ENCODE peak calls at places on chromosomes 12 and 14, in six cellular contexts. M is A549, W is K562, L is endothelial cell of umbilical vein, A is HepG2, H is GM12878. Q is an unnamed sample.

GRCh38 chr12:116962197-116962596 is 51.4 kb downstream of the FBXW8 start:
- DNase-seq in M (no peak), W (no peak), L (no peak), A (no peak), H (no peak), Q (peak)

GRCh38 chr12:57191410-57191809 is 25.2 kb upstream of the NXPH4 start:
- DNase-seq in M (no peak), W (no peak), L (no peak), A (no peak), H (no peak), Q (no peak)

GRCh38 chr12:120041386-120042231 is 52.6 kb downstream of the BICDL1 start:
- DNase-seq in M (no peak), W (no peak), L (no peak), A (peak), H (no peak), Q (no peak)

GRCh38 chr12:388547-389137 is 478 bp downstream of the KDM5A start:
- DNase-seq in M (peak), W (peak), L (peak), A (no peak), H (no peak), Q (peak)

GRCh38 chr14:72619881-72620280 is 274.0 kb downstream of the DPF3 start:
- DNase-seq in M (no peak), W (no peak), L (no peak), A (no peak), H (no peak), Q (no peak)

GRCh38 chr14:28599191-28599590 is 167.4 kb upstream of the FOXG1 start:
- DNase-seq in M (no peak), W (no peak), L (no peak), A (no peak), H (no peak), Q (no peak)

GRCh38 chr12:9223830-9224229 is 15.6 kb upstream of the PZP start:
- DNase-seq in M (no peak), W (no peak), L (no peak), A (no peak), H (no peak), Q (no peak)

GRCh38 chr12:107844312-107844921 is 69.9 kb downstream of the ASCL4 start:
- DNase-seq in M (no peak), W (no peak), L (no peak), A (no peak), H (no peak), Q (no peak)

DNA sequence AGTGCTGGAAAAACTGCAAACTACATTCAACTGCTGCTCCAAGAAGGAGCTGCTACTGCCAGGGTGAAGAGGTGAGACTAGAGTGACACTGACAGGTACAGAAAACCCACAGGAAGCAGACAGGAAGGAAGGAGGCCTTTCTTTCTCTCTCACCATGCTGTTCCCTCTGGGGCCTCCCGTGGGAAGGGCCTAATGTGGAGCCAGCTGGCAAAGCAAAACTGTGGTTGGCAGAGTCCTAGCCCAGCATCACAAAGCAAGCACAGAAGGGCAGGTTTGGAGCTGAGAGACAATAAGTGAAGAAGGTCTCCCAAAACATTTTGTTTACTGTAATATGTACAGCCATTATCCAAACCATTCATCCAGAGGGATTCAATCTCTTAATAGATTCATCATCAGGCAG is 122.5 kb upstream of the MAX start:
- DNase-seq in M (no peak), W (no peak), L (no peak), A (no peak), H (no peak), Q (peak)
- TF ChIP-seq MYC in M (no peak), W (no peak), L (no peak), A (no peak), H (no peak), Q (no peak)

GRCh38 chr12:65937181-65937641 is 112.9 kb downstream of the HMGA2 start:
- DNase-seq in M (no peak), W (no peak), L (no peak), A (peak), H (no peak), Q (no peak)
- H3K4me3 ChIP-seq in M (no peak), W (no peak), L (no peak), A (no peak), H (no peak), Q (no peak)

GRCh38 chr12:104994301-104994700 is 8.2 kb downstream of the NOPCHAP1 start:
- DNase-seq in M (no peak), W (no peak), L (peak), A (no peak), H (no peak), Q (no peak)

GRCh38 chr12:104999347-104999685 is 13.2 kb downstream of the NOPCHAP1 start:
- DNase-seq in M (no peak), W (no peak), L (no peak), A (no peak), H (no peak), Q (no peak)

GRCh38 chr12:104998423-104999346 is 12.6 kb downstream of the NOPCHAP1 start:
- DNase-seq in M (no peak), W (no peak), L (no peak), A (no peak), H (no peak), Q (no peak)
- TF ChIP-seq MAX in M (no peak), W (no peak), L (no peak), A (no peak), H (no peak), Q (no peak)

DNA sequence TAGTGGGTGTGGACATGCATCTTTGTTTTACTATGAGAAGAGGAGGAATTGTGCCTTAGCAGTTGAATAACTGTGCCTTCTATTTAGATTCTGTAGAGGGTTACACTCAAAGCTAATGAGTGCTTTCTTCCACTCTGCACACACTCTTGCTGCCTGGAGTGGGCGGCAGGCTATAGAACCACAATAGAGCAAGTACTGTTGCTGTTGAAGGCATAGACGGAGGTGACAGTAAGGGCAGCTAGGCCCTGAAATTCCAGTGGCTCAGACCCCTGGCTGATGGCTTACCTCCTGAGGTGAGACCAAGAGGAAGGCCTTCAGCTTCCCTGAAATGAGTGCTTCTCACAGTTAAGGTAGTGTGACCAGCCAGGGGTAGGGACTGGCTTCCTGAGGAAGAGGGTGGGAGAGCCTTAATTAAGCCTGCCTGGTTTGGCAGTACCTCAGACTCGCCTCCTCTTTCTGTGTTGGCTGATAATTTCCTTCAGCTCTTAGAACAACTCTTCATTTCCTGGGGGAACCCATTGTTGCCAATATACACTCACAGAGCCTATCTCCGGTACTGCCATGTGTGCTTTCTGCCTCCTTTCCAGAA is 24.7 kb downstream of the SUSD6 start:
- DNase-seq in M (no peak), W (no peak), L (no peak), A (no peak), H (no peak), Q (no peak)
- TF ChIP-seq MYC in M (no peak), W (no peak), L (no peak), A (no peak), H (no peak), Q (no peak)

DNA sequence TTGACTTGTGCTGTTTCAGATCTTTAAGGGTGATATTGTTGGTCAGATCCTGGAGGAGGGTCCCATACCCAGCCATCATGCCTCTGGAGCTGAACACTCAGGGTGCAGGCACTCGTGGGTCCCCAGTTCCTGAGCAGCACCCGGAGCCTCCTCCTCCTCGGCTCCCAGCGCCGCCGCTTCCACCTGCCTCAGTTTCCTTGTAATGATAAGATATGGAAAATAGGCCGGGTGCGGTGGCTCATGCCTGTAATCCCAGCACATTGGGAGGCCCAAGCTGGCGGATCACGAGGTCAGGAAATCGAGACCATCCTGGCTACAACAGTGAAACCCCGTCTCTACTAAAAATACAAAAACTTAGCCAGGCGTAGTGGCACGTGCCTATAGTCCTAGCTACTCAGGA is 20.2 kb upstream of the AEBP2 start:
- DNase-seq in M (no peak), W (no peak), L (no peak), A (no peak), H (no peak), Q (no peak)
- H3K4me3 ChIP-seq in M (no peak), W (no peak), L (no peak), A (no peak), H (no peak), Q (no peak)